ENCODE peak calls at places on chromosomes 1 and 21, in ten cellular contexts. J, L, Y, W, R, P, M, B, C and H are unnamed samples.

GRCh38 chr1:23286401-23286800 is 57.7 kb downstream of the HNRNPR start:
- DNase-seq in W (peak; percentile 27), R (no peak), B (no peak), Y (no peak), J (no peak), C (no peak), L (no peak), P (no peak), M (no peak), H (no peak)

GRCh38 chr1:117312453-117313138 is 54.7 kb upstream of the MAN1A2 start:
- DNase-seq in R (no peak), J (no peak), L (peak; percentile 47), M (peak; percentile 21), C (peak; percentile 59), P (peak; percentile 3), B (peak; percentile 49), W (peak; percentile 75), Y (no peak), H (no peak)

GRCh38 chr1:171740987-171741871 is 636 bp downstream of the VAMP4 start:
- DNase-seq in R (peak; percentile 29), P (peak; percentile 11), M (peak; percentile 42), C (peak; percentile 42), Y (peak; percentile 32), J (peak; percentile 37), L (peak; percentile 51), B (peak; percentile 57), W (peak; percentile 69), H (peak; percentile 1)

GRCh38 chr1:183234660-183235476 is 48.8 kb downstream of the LAMC2 start:
- DNase-seq in M (peak; percentile 85), J (peak; percentile 82), Y (peak; percentile 51), W (peak; percentile 97), C (no peak), L (peak; percentile 98), R (peak; percentile 62), B (peak; percentile 60), P (no peak), H (no peak)

GRCh38 chr1:228782662-228783414 is 47.6 kb downstream of the RHOU start:
- DNase-seq in C (peak; percentile 99), R (no peak), J (no peak), L (no peak), M (no peak), Y (no peak), P (no peak), B (peak; percentile 79), W (peak; percentile 75), H (no peak)

GRCh38 chr1:154747841-154748766 is 122.0 kb downstream of the KCNN3 start:
- DNase-seq in Y (no peak), R (no peak), W (peak; percentile 54), L (no peak), B (peak; percentile 42), C (peak; percentile 8), M (peak; percentile 44), J (no peak), P (peak; percentile 55), H (peak; percentile 35)

GRCh38 chr21:33988237-33988835 is 72.7 kb upstream of the ATP5PO start:
- DNase-seq in R (no peak), M (no peak), C (no peak), L (no peak), B (no peak), J (no peak), Y (no peak), W (no peak), P (no peak), H (no peak)

GRCh38 chr1:18634276-18634675 is 3.6 kb downstream of the PAX7 start:
- DNase-seq in R (no peak), W (no peak), M (no peak), B (no peak), C (no peak), J (no peak), Y (no peak), P (no peak), L (no peak), H (no peak)

GRCh38 chr21:36422279-36423098 is 37.3 kb downstream of the CHAF1B start:
- DNase-seq in B (peak; percentile 57), L (peak; percentile 77), R (peak; percentile 43), P (no peak), M (peak; percentile 79), J (no peak), C (peak; percentile 43), W (peak; percentile 66), Y (peak; percentile 45), H (no peak)

GRCh38 chr1:209400351-209401220 is 182.9 kb upstream of the CAMK1G start:
- DNase-seq in J (no peak), M (no peak), R (no peak), B (no peak), C (no peak), L (no peak), Y (no peak), W (no peak), P (no peak), H (no peak)

GRCh38 chr1:209403921-209404320 is 179.6 kb upstream of the CAMK1G start:
- DNase-seq in R (no peak), M (no peak), C (no peak), B (no peak), Y (no peak), P (no peak), J (no peak), L (no peak), W (no peak), H (no peak)

GRCh38 chr1:209404577-209404976 is 178.9 kb upstream of the CAMK1G start:
- DNase-seq in J (peak; percentile 54), P (no peak), Y (no peak), B (no peak), M (peak; percentile 19), R (no peak), C (no peak), L (no peak), W (no peak), H (no peak)

GRCh38 chr1:209405183-209405823 is 178.2 kb upstream of the CAMK1G start:
- DNase-seq in C (no peak), R (no peak), W (peak; percentile 44), P (no peak), L (no peak), J (no peak), M (no peak), Y (no peak), B (no peak), H (no peak)

GRCh38 chr1:209402697-209403096 is 180.8 kb upstream of the CAMK1G start:
- DNase-seq in W (peak; percentile 49), P (no peak), M (no peak), J (no peak), L (no peak), C (no peak), B (no peak), Y (no peak), R (no peak), H (no peak)
- H3K4me1 ChIP-seq in W (peaks cover 38% of the 10 kb centered on the region), P (no peaks in the 10 kb centered on the region), M (peaks cover 21% of the 10 kb centered on the region), J (no peaks in the 10 kb centered on the region), L (no peaks in the 10 kb centered on the region), C (no peaks in the 10 kb centered on the region), B (no peaks in the 10 kb centered on the region), Y (no peaks in the 10 kb centered on the region), R (no peaks in the 10 kb centered on the region), H (no peaks in the 10 kb centered on the region)

DNA sequence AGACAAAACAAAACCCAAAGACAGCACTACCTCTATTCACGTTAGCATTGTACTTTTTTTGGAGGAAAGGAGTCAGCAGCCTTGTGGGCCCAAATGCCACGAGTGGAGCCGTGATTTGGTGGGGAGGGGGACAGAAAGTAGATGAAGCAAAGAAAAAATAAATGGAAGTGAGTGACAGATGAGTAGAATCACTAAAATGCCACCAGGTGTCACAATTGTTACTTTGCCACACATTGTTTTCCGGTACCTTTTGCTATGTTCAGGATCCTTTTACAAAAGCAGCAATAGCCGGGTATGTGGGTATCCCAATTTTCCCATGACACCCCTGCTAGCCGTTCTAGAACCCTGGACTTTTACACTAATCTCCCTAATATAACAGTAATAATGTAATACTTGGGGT is 85.0 kb upstream of the AK4 start:
- DNase-seq in J (no peak), M (no peak), P (no peak), W (no peak), L (no peak), B (no peak), C (peak; percentile 23), R (no peak), Y (no peak), H (no peak)
- H3K4me1 ChIP-seq in J (peaks cover 9% of the 10 kb centered on the region), M (peaks cover 7% of the 10 kb centered on the region), P (peaks cover 13% of the 10 kb centered on the region), W (peaks cover 18% of the 10 kb centered on the region), L (peaks cover 8% of the 10 kb centered on the region), B (peaks cover 32% of the 10 kb centered on the region), C (peaks cover 7% of the 10 kb centered on the region), R (peaks cover 69% of the 10 kb centered on the region), Y (peaks cover 14% of the 10 kb centered on the region), H (peaks cover 37% of the 10 kb centered on the region)

DNA sequence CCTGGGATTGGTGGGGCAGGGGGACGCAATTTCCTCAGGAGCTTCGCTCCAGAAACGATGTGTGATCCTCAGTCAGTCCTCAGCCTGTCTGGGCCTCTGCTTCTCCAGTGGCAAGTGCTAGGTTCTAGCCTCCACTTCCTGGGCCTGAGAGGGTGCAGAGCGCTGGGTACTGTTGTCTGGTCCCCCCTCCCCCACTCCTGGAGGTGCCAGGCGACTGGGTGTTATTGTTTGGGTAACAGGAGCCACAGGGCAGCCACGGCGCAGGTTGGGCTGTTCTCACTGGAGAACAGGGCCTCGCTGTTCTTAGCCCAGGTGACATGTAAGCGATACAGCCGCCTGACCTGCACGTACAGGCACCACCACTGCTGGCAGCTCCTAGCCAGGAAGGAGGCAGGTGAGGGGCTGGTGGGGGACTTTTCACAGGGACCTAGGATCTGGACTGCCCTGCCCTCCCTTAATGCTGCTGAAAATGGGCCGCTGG is 2.1 kb downstream of the RPS6KA1 start:
- DNase-seq in B (peak; percentile 84), L (no peak), R (no peak), J (peak; percentile 68), M (no peak), C (peak; percentile 66), W (no peak), P (no peak), Y (peak; percentile 64), H (no peak)
- H3K4me1 ChIP-seq in B (peaks cover 63% of the 10 kb centered on the region), L (peaks cover 10% of the 10 kb centered on the region), R (no peaks in the 10 kb centered on the region), J (peaks cover 11% of the 10 kb centered on the region), M (peaks cover 22% of the 10 kb centered on the region), C (peaks cover 9% of the 10 kb centered on the region), W (no peaks in the 10 kb centered on the region), P (peaks cover 26% of the 10 kb centered on the region), Y (no peaks in the 10 kb centered on the region), H (peaks cover 47% of the 10 kb centered on the region)

GRCh38 chr1:15413563-15414449 is 4.1 kb downstream of the EFHD2 start:
- DNase-seq in B (no peak), Y (no peak), R (no peak), J (no peak), P (no peak), M (no peak), C (peak; percentile 63), L (no peak), W (no peak), H (no peak)

GRCh38 chr1:15411593-15412487 is 2.2 kb downstream of the EFHD2 start:
- DNase-seq in W (peak; percentile 35), C (peak; percentile 64), J (no peak), L (peak; percentile 15), P (no peak), M (no peak), R (no peak), B (peak; percentile 69), Y (peak; percentile 71), H (peak; percentile 59)

GRCh38 chr1:15412488-15412800 is 2.8 kb downstream of the EFHD2 start:
- DNase-seq in P (no peak), C (no peak), L (no peak), B (no peak), J (no peak), Y (no peak), W (no peak), M (no peak), R (no peak), H (no peak)

GRCh38 chr1:15414450-15414823 is 4.7 kb downstream of the EFHD2 start:
- DNase-seq in M (no peak), J (no peak), R (no peak), L (no peak), C (no peak), B (no peak), Y (no peak), P (no peak), W (no peak), H (no peak)

GRCh38 chr1:15412843-15413242 is 3.2 kb downstream of the EFHD2 start:
- DNase-seq in R (no peak), Y (no peak), L (peak; percentile 62), W (no peak), B (peak; percentile 74), M (no peak), P (no peak), J (no peak), C (peak; percentile 61), H (no peak)
- H3K4me1 ChIP-seq in R (no peaks in the 10 kb centered on the region), Y (no peaks in the 10 kb centered on the region), L (peaks cover 53% of the 10 kb centered on the region), W (peaks cover 32% of the 10 kb centered on the region), B (peaks cover 75% of the 10 kb centered on the region), M (peaks cover 11% of the 10 kb centered on the region), P (peaks cover 75% of the 10 kb centered on the region), J (no peaks in the 10 kb centered on the region), C (peaks cover 13% of the 10 kb centered on the region), H (peaks cover 73% of the 10 kb centered on the region)